ENCODE peak calls at places on chromosomes 3 and 15, in eight cellular contexts. X, W, R, O, I, T, P and H are unnamed samples.

GRCh38 chr3:161558256-161558655 is 61.6 kb downstream of the OTOL1 start:
- DNase-seq in X (no peak), W (no peak), R (no peak), O (no peak), I (peak), T (no peak), P (no peak), H (no peak)

GRCh38 chr3:14846481-14846880 is 27.7 kb downstream of the FGD5 start:
- DNase-seq in X (no peak), W (no peak), R (no peak), O (no peak), I (no peak), T (no peak), P (no peak), H (no peak)

GRCh38 chr3:195883160-195883559 is 25.2 kb downstream of the TNK2 start:
- DNase-seq in X (no peak), W (no peak), R (no peak), O (no peak), I (no peak), T (no peak), P (no peak), H (peak)

GRCh38 chr3:14487086-14487485 is 53.1 kb downstream of the GRIP2 start:
- DNase-seq in X (no peak), W (peak), R (no peak), O (no peak), I (no peak), T (no peak), P (no peak), H (peak)

GRCh38 chr3:132721479-132722164 is 587 bp downstream of the NPHP3 start:
- DNase-seq in X (no peak), W (peak), R (no peak), O (no peak), I (peak), T (peak), P (peak), H (peak)

GRCh38 chr15:32818758-32819405 is 101.1 kb downstream of the GREM1 start:
- DNase-seq in X (no peak), W (no peak), R (peak), O (no peak), I (peak), T (peak), P (no peak), H (no peak)

GRCh38 chr3:43006825-43007224 is 27.7 kb downstream of the GASK1A start:
- DNase-seq in X (no peak), W (no peak), R (no peak), O (no peak), I (no peak), T (no peak), P (no peak), H (no peak)

GRCh38 chr3:12193485-12194165 is 34.9 kb upstream of the TIMP4 start:
- DNase-seq in X (no peak), W (peak), R (peak), O (peak), I (peak), T (peak), P (no peak), H (no peak)

GRCh38 chr15:52021892-52022540 is 3.0 kb downstream of the MAPK6 start:
- DNase-seq in X (no peak), W (no peak), R (no peak), O (no peak), I (peak), T (no peak), P (no peak), H (no peak)

GRCh38 chr3:13655074-13655913 is 106.4 kb downstream of the FBLN2 start:
- DNase-seq in X (peak), W (no peak), R (no peak), O (no peak), I (peak), T (peak), P (no peak), H (peak)

GRCh38 chr3:154113609-154114008 is 7.6 kb upstream of the ARHGEF26 start:
- DNase-seq in X (no peak), W (no peak), R (no peak), O (no peak), I (no peak), T (no peak), P (no peak), H (no peak)

GRCh38 chr3:184110316-184110725 is 13.5 kb downstream of the HTR3E start:
- DNase-seq in X (no peak), W (no peak), R (no peak), O (no peak), I (peak), T (no peak), P (no peak), H (no peak)

GRCh38 chr15:70062321-70062956 is 35.3 kb downstream of the TLE3 start:
- DNase-seq in X (peak), W (no peak), R (peak), O (no peak), I (peak), T (peak), P (peak), H (peak)

GRCh38 chr15:51286816-51287215 is 51.6 kb downstream of the CYP19A1 start:
- DNase-seq in X (no peak), W (no peak), R (no peak), O (no peak), I (no peak), T (no peak), P (no peak), H (no peak)

GRCh38 chr3:138493804-138494606 is 59.6 kb downstream of the ESYT3 start:
- DNase-seq in X (no peak), W (no peak), R (no peak), O (peak), I (peak), T (peak), P (no peak), H (no peak)

GRCh38 chr3:106628407-106628806 is 748.8 kb upstream of the CCDC54 start:
- DNase-seq in X (no peak), W (no peak), R (peak), O (peak), I (peak), T (peak), P (no peak), H (no peak)

GRCh38 chr3:44427683-44428082 is 49.8 kb downstream of the ZNF445 start:
- DNase-seq in X (no peak), W (no peak), R (no peak), O (no peak), I (no peak), T (no peak), P (no peak), H (no peak)

GRCh38 chr15:68062946-68063345 is 8.8 kb downstream of the PIAS1 start:
- DNase-seq in X (no peak), W (no peak), R (no peak), O (no peak), I (no peak), T (no peak), P (no peak), H (no peak)

GRCh38 chr3:58630081-58630709 is 36.4 kb downstream of the FAM3D start:
- DNase-seq in X (peak), W (peak), R (no peak), O (peak), I (peak), T (peak), P (peak), H (no peak)

GRCh38 chr15:97806731-97807130 is 153.8 kb upstream of the ARRDC4 start:
- DNase-seq in X (no peak), W (no peak), R (no peak), O (no peak), I (no peak), T (no peak), P (no peak), H (no peak)

GRCh38 chr15:75578206-75578947 is 738 bp downstream of the PTPN9 start:
- DNase-seq in X (peak), W (peak), R (no peak), O (no peak), I (peak), T (peak), P (no peak), H (peak)

GRCh38 chr15:52103217-52104207 is 9.1 kb downstream of the BCL2L10 start:
- DNase-seq in X (peak), W (peak), R (peak), O (no peak), I (peak), T (peak), P (no peak), H (no peak)

GRCh38 chr3:6177417-6177816 is 683.5 kb upstream of the GRM7 start:
- DNase-seq in X (no peak), W (no peak), R (no peak), O (no peak), I (no peak), T (no peak), P (no peak), H (no peak)

GRCh38 chr3:168248383-168249047 is 152.8 kb upstream of the GOLIM4 start:
- DNase-seq in X (peak), W (peak), R (no peak), O (no peak), I (peak), T (peak), P (no peak), H (peak)

GRCh38 chr15:74781673-74782595 is at the start of gene CSK:
- DNase-seq in X (peak), W (peak), R (no peak), O (peak), I (peak), T (peak), P (peak), H (peak)

GRCh38 chr15:48112242-48112641 is 8.5 kb upstream of the SLC24A5 start:
- DNase-seq in X (no peak), W (no peak), R (no peak), O (no peak), I (peak), T (no peak), P (no peak), H (no peak)

GRCh38 chr15:80452166-80452565 is 48.0 kb downstream of the ARNT2 start:
- DNase-seq in X (no peak), W (no peak), R (no peak), O (no peak), I (no peak), T (no peak), P (no peak), H (no peak)

GRCh38 chr3:94185753-94186152 is 122.9 kb downstream of the NSUN3 start:
- DNase-seq in X (no peak), W (no peak), R (no peak), O (no peak), I (peak), T (no peak), P (no peak), H (no peak)

GRCh38 chr3:170467560-170467959 is 48.9 kb downstream of the CLDN11 start:
- DNase-seq in X (no peak), W (no peak), R (no peak), O (no peak), I (no peak), T (no peak), P (no peak), H (no peak)

GRCh38 chr3:45610129-45610528 is 15.6 kb downstream of the LIMD1 start:
- DNase-seq in X (no peak), W (no peak), R (no peak), O (peak), I (no peak), T (no peak), P (no peak), H (peak)

GRCh38 chr3:149555941-149556340 is 81.4 kb downstream of the TM4SF4 start:
- DNase-seq in X (no peak), W (no peak), R (no peak), O (no peak), I (no peak), T (peak), P (no peak), H (no peak)

GRCh38 chr3:65888980-65889706 is 149.6 kb downstream of the MAGI1 start:
- DNase-seq in X (peak), W (peak), R (peak), O (no peak), I (peak), T (peak), P (no peak), H (no peak)

GRCh38 chr3:42123824-42124500 is 32.8 kb downstream of the TRAK1 start:
- DNase-seq in X (no peak), W (no peak), R (no peak), O (no peak), I (no peak), T (no peak), P (no peak), H (no peak)

GRCh38 chr3:10941972-10942371 is 50.6 kb upstream of the SLC6A1 start:
- DNase-seq in X (no peak), W (no peak), R (no peak), O (peak), I (peak), T (no peak), P (no peak), H (peak)